ENCODE peak calls at places on chromosomes 4 and X, in nine cellular contexts. W is tibial nerve, G is heart left ventricle, N is vagina, A is spleen, F is stomach, K is body of pancreas, C is endothelial cell of umbilical vein, Z is right lobe of liver. U is an unnamed sample.
A peak's percentile ranks its signal among the peaks of the same experiment; 100 is the strongest.

GRCh38 chrX:9928083-9928482 is 39.1 kb upstream of the CLDN34 start:
- DNase-seq in W (no peak), N (no peak), G (no peak), A (no peak), C (no peak), Z (no peak), K (no peak), F (no peak), U (no peak)

GRCh38 chr4:36165256-36166005 is 78.9 kb downstream of the ARAP2 start:
- DNase-seq in Z (no peak), C (no peak), K (peak; percentile 13), W (no peak), F (no peak), A (no peak), N (no peak), G (no peak), U (no peak)

GRCh38 chr4:72302981-72303704 is 265.9 kb downstream of the ADAMTS3 start:
- DNase-seq in A (no peak), N (no peak), W (peak; percentile 43), F (peak; percentile 29), Z (peak; percentile 44), C (peak; percentile 49), G (no peak), K (peak; percentile 44), U (no peak)

GRCh38 chr4:147518846-147519767 is 38.2 kb downstream of the EDNRA start:
- DNase-seq in C (peak; percentile 73), N (no peak), A (no peak), F (peak; percentile 68), W (peak; percentile 64), Z (peak; percentile 57), K (peak; percentile 66), G (no peak), U (peak; percentile 65)

GRCh38 chrX:48665991-48666390 is 17.6 kb upstream of the WAS start:
- DNase-seq in C (no peak), G (no peak), W (no peak), Z (no peak), N (no peak), F (no peak), K (no peak), A (no peak), U (no peak)

GRCh38 chr4:127857641-127858040 is 23.1 kb upstream of the PLK4 start:
- DNase-seq in N (no peak), C (no peak), A (no peak), Z (no peak), K (no peak), G (no peak), W (no peak), F (no peak), U (no peak)

GRCh38 chr4:19791422-19792113 is 460.1 kb upstream of the SLIT2 start:
- DNase-seq in W (no peak), Z (no peak), G (no peak), F (no peak), K (no peak), A (no peak), C (peak; percentile 94), N (no peak), U (no peak)

GRCh38 chrX:102067966-102068723 is 57.3 kb upstream of the TCEAL2 start:
- DNase-seq in C (peak; percentile 17), K (no peak), A (no peak), Z (no peak), N (no peak), F (no peak), W (peak; percentile 36), G (no peak), U (no peak)

GRCh38 chr4:155805016-155805415 is 46.2 kb downstream of the GUCY1B1 start:
- DNase-seq in Z (no peak), F (no peak), W (no peak), K (no peak), A (no peak), G (no peak), N (no peak), C (peak; percentile 66), U (no peak)

GRCh38 chr4:54218736-54219135 is 10.4 kb upstream of the PDGFRA start:
- DNase-seq in A (no peak), C (no peak), F (no peak), Z (no peak), K (no peak), N (no peak), W (no peak), G (no peak), U (no peak)

GRCh38 chr4:24894846-24895245 is 18.0 kb downstream of the CCDC149 start:
- DNase-seq in A (no peak), N (no peak), K (no peak), G (no peak), F (no peak), Z (no peak), W (no peak), C (no peak), U (no peak)

GRCh38 chr4:17347445-17347844 is 164.4 kb downstream of the QDPR start:
- DNase-seq in K (no peak), F (no peak), Z (peak; percentile 45), A (no peak), N (no peak), W (peak; percentile 48), G (no peak), C (peak; percentile 40), U (no peak)

GRCh38 chrX:34770511-34770910 is 113.4 kb upstream of the TMEM47 start:
- DNase-seq in Z (no peak), N (no peak), K (no peak), C (no peak), A (no peak), F (no peak), W (no peak), G (no peak), U (no peak)

GRCh38 chr4:9762823-9763475 is 18.5 kb upstream of the DRD5 start:
- DNase-seq in K (peak; percentile 57), Z (peak; percentile 61), N (no peak), G (peak; percentile 46), C (peak; percentile 56), A (no peak), F (peak; percentile 51), W (peak; percentile 84), U (peak; percentile 49)

GRCh38 chr4:110270492-110271197 is 72.2 kb upstream of the ELOVL6 start:
- DNase-seq in F (no peak), W (no peak), N (no peak), C (no peak), G (no peak), K (no peak), A (no peak), Z (no peak), U (no peak)

GRCh38 chrX:104195489-104196084 is 29.3 kb downstream of the FAM199X start:
- DNase-seq in G (no peak), W (peak; percentile 4), Z (no peak), F (no peak), N (no peak), A (no peak), K (no peak), C (peak; percentile 29), U (no peak)

GRCh38 chrX:74506310-74507115 is 85.2 kb downstream of the SLC16A2 start:
- DNase-seq in A (no peak), C (no peak), W (no peak), N (no peak), F (no peak), Z (no peak), K (no peak), G (no peak), U (no peak)

GRCh38 chrX:102720237-102721168 is at the start of gene GPRASP3:
- DNase-seq in F (peak; percentile 78), K (peak; percentile 82), A (peak; percentile 93), W (peak; percentile 72), G (peak; percentile 71), N (no peak), C (peak; percentile 81), Z (peak; percentile 80), U (peak; percentile 57)

GRCh38 chrX:120380699-120381098 is 18.8 kb downstream of the ATP1B4 start:
- DNase-seq in G (no peak), C (peak; percentile 2), N (no peak), F (no peak), W (no peak), A (no peak), Z (no peak), K (no peak), U (no peak)

GRCh38 chr4:33086351-33086900 is 2366.3 kb downstream of the PCDH7 start:
- DNase-seq in N (no peak), A (no peak), F (no peak), W (no peak), K (no peak), G (no peak), Z (no peak), C (no peak), U (no peak)

GRCh38 chr4:70531981-70532380 is 13.6 kb downstream of the AMTN start:
- DNase-seq in A (no peak), K (no peak), F (no peak), C (no peak), N (no peak), G (no peak), W (no peak), Z (no peak), U (no peak)

GRCh38 chr4:8908206-8908893 is 36.7 kb upstream of the HMX1 start:
- DNase-seq in N (peak; percentile 72), C (no peak), A (peak; percentile 72), G (no peak), K (peak; percentile 7), F (peak; percentile 24), Z (peak; percentile 36), W (no peak), U (peak; percentile 8)

GRCh38 chr4:142408003-142408441 is 438.1 kb downstream of the INPP4B start:
- DNase-seq in K (no peak), N (no peak), F (no peak), W (no peak), A (no peak), Z (no peak), G (no peak), C (peak; percentile 55), U (no peak)

GRCh38 chr4:189285377-189285776 is 655.3 kb upstream of the FRG1 start:
- DNase-seq in C (no peak), K (no peak), G (no peak), Z (no peak), F (no peak), W (no peak), N (no peak), A (no peak), U (no peak)
- TF ChIP-seq CTCF in C (no peak), K (no peak), G (no peak), Z (no peak), F (no peak), W (no peak), N (no peak), A (no peak), U (no peak)

GRCh38 chrX:31436424-31436823 is 364.6 kb upstream of the FTHL17 start:
- DNase-seq in K (no peak), C (no peak), Z (no peak), F (no peak), A (no peak), W (no peak), N (no peak), G (no peak), U (no peak)
- TF ChIP-seq POLR2A in K (no peak), C (no peak), Z (no peak), F (no peak), A (no peak), W (no peak), N (no peak), G (no peak), U (no peak)

GRCh38 chrX:11109968-11110367 is 1.2 kb upstream of the HCCS start:
- DNase-seq in F (no peak), C (no peak), A (no peak), K (no peak), G (no peak), W (no peak), Z (no peak), N (no peak), U (no peak)
- TF ChIP-seq CTCF in F (no peak), C (no peak), A (no peak), K (no peak), G (no peak), W (no peak), Z (no peak), N (no peak), U (no peak)

GRCh38 chrX:47200385-47201150 is 6.9 kb downstream of the UBA1 start:
- DNase-seq in A (no peak), F (no peak), G (peak; percentile 56), C (no peak), Z (no peak), W (peak; percentile 24), K (no peak), N (no peak), U (no peak)
- TF ChIP-seq POLR2A in A (no peak), F (no peak), G (no peak), C (no peak), Z (no peak), W (no peak), K (no peak), N (no peak), U (no peak)

U was measured in ovary.